ENCODE peak calls at places on chromosomes 11 and 22, in ten cellular contexts. Y, X, T, E, U, V, Z, G, O and S are unnamed samples.

GRCh38 chr11:134071766-134072403 is 3.0 kb downstream of the JAM3 start:
- DNase-seq in V (no peak), Z (no peak), T (no peak), E (peak; percentile 16), O (no peak), U (no peak), Y (no peak), X (no peak), G (no peak), S (no peak)

GRCh38 chr11:11155962-11156815 is 196.9 kb downstream of the CSNK2A3 start:
- DNase-seq in T (peak; percentile 38), G (no peak), X (peak; percentile 56), V (no peak), E (no peak), Y (peak; percentile 86), Z (no peak), O (no peak), U (no peak), S (peak; percentile 59)

GRCh38 chr11:134276396-134277175 is 407 bp downstream of the GLB1L3 start:
- DNase-seq in V (no peak), O (no peak), U (no peak), Y (peak; percentile 68), G (no peak), E (no peak), X (peak; percentile 56), T (peak; percentile 40), Z (no peak), S (peak; percentile 57)

GRCh38 chr11:112255075-112255739 is 5.5 kb downstream of the PLET1 start:
- DNase-seq in O (peak; percentile 71), V (no peak), T (no peak), E (peak; percentile 88), Y (no peak), Z (no peak), G (no peak), U (no peak), X (no peak), S (no peak)

GRCh38 chr11:117146521-117146920 is 2.4 kb downstream of the PAFAH1B2 start:
- DNase-seq in V (no peak), Z (no peak), X (no peak), Y (no peak), T (no peak), E (peak; percentile 53), G (no peak), O (peak; percentile 30), U (no peak), S (no peak)

GRCh38 chr11:13965337-13965736 is 2.8 kb downstream of the SPON1 start:
- DNase-seq in E (no peak), G (no peak), X (peak; percentile 47), V (no peak), Y (no peak), T (no peak), O (no peak), Z (no peak), U (no peak), S (no peak)

GRCh38 chr11:117618956-117619355 is 178.1 kb downstream of the DSCAML1 start:
- DNase-seq in T (no peak), Z (no peak), E (no peak), V (no peak), Y (peak; percentile 59), G (no peak), O (no peak), U (no peak), X (peak; percentile 58), S (no peak)

GRCh38 chr11:18203723-18204122 is 31.1 kb downstream of the MRGPRX4 start:
- DNase-seq in T (peak; percentile 71), Z (no peak), E (peak; percentile 14), X (peak; percentile 80), Y (peak; percentile 55), G (no peak), V (no peak), U (no peak), O (peak; percentile 0), S (peak; percentile 21)

GRCh38 chr11:69274531-69275016 is 19.4 kb upstream of the MYEOV start:
- DNase-seq in V (no peak), Z (no peak), X (no peak), U (peak; percentile 88), G (peak; percentile 99), O (no peak), Y (no peak), T (no peak), E (no peak), S (no peak)

GRCh38 chr22:50219800-50220602 is 19.2 kb downstream of the SELENOO start:
- DNase-seq in E (no peak), U (no peak), V (no peak), G (no peak), O (no peak), T (no peak), X (no peak), Y (no peak), Z (no peak), S (no peak)

GRCh38 chr22:26464312-26464711 is 19.3 kb downstream of the HPS4 start:
- DNase-seq in Z (no peak), O (peak; percentile 50), V (peak; percentile 38), G (no peak), E (no peak), Y (no peak), U (no peak), X (no peak), T (no peak), S (no peak)

DNA sequence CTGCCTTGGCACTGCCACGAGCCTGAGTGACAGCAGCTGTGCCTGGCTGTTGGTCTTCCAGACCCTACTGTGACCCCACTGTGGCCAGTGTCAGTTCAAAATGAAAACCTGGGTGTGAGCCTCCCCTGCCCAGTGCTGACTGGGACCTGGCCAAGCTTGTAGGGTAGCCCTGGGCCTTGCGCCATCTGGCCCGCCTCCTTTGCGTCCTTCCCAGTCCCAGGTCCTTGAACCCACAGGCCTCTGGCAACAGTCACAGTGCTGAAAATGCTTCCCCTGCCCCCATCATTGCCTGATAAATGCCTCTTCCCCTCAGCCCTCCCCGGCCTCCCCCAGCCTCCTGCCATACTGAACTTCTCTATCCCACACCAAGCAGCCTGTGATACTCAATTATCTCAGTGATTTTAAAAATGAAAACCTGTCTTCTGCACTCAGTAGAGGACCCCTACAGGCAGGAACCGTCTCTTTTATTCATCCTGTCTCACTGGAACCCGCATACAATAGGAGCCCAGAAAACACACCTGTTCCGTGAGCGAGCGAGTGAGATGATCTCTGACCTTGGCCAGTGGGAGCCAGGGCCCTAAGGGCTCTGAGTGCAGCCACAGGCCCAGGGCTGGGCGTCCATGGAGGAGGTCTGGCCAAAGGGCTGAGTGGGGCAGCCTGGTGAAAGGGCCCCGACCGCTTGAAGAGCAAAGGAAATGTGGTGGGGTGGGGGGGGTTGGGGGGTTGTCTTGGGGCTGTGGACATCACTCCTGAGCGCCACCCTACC is 49.6 kb upstream of the TTLL12 start:
- DNase-seq in U (peak; percentile 73), O (no peak), V (no peak), X (no peak), E (no peak), Z (no peak), T (no peak), Y (no peak), G (peak; percentile 37), S (no peak)
- TF ChIP-seq CTCF in U (no peak), O (no peak), V (no peak), X (no peak), E (no peak), Z (no peak), T (no peak), Y (no peak), G (no peak), S (no peak)

DNA sequence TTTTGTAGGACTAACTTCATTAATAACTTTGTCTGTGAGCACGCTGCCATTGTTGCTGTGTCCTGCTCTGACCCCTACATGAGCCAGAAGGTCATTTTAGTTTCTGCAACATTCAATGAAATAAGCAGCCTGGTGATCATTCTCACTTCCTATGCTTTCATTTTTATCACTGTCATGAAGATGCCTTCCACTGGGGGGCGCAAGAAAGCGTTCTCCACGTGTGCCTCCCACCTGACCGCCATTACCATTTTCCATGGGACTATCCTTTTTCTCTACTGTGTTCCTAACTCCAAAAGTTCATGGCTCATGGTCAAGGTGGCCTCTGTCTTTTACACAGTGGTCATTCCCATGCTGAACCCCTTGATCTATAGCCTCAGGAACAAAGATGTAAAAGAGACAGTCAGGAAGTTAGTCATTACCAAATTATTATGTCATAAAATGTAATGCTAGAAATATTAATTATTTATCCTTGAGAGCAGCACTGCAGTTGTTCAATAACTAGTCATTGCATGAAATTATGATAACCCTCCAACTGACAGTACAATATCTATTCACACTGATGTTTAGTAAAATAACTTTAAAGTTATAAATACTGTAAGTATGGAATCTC is 46.4 kb upstream of the OR5D13 start:
- DNase-seq in T (no peak), U (no peak), E (no peak), O (no peak), X (no peak), V (no peak), Z (no peak), G (no peak), Y (peak; percentile 10), S (no peak)
- TF ChIP-seq CTCF in T (no peak), U (no peak), E (no peak), O (no peak), X (no peak), V (no peak), Z (no peak), G (no peak), Y (no peak), S (no peak)

GRCh38 chr22:34356481-34356880 is 436.2 kb upstream of the LARGE1 start:
- DNase-seq in Y (no peak), G (no peak), V (no peak), U (no peak), Z (no peak), T (no peak), E (no peak), O (no peak), X (no peak), S (no peak)

GRCh38 chr22:34354071-34354817 is 434.0 kb upstream of the LARGE1 start:
- DNase-seq in Z (no peak), V (no peak), U (no peak), G (no peak), O (no peak), Y (no peak), E (no peak), T (no peak), X (no peak), S (no peak)
- TF ChIP-seq CTCF in Z (no peak), V (no peak), U (no peak), G (no peak), O (no peak), Y (no peak), E (no peak), T (no peak), X (no peak), S (no peak)

DNA sequence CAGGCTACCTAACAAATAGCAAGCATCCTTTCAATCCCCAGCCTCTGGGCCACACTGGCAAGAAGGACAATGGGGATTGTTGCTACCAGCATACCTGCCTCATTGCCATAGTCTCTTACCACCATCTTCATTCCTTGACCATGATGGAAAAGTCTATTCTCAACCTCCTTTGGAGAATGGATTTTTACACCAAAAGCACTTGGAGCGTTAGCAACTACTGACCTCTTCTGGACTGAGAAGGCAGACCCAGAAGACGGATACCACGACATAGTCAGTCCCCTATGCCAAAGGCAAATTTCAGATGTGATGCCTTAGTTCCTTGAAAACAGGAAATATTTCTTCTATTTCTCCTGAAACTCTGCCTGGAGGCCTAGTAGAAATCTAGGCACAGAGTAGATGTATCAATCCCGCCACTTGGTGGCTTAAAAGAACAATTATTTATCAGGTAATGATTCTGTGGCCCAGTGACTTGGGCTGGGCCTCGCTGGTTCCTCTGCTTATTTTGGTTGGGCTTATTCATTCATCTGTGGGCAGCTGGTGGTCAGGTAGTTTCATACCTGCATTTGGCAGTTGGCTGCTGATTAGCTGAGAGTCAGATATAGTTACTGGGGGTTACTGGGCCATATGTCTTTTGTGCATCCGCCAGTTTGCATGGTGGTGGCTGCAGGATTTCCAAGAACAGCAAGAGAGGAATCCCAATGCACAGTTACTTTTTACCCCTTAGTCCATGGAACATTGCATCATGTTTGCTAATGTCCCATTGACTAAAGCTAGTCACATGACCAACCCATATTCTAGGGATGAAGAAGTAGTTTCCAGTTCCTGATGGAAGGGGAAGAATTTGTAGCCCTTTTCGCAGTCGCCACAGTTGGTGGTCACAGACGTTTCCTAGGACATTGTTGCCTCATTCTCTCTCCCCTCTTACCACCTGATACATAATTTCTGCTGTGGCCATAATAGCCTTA is 75.2 kb downstream of the DHCR7 start:
- DNase-seq in E (peak; percentile 50), V (no peak), Z (no peak), X (peak; percentile 42), T (no peak), Y (no peak), G (no peak), U (no peak), O (peak; percentile 30), S (no peak)
- TF ChIP-seq CTCF in E (peak; percentile 65), V (no peak), Z (no peak), X (peak; percentile 55), T (no peak), Y (no peak), G (no peak), U (no peak), O (peak; percentile 47), S (peak; percentile 30)